ENCODE peak calls at places on chromosomes 12 and 14, in ten cellular contexts. U is NB4; G is SK-MEL-5; P is tibial nerve; C is activated T-cell treated with anti-CD3 and anti-CD28 coated beads for 1 hour; J is occipital lobe; Z is effector CD4-positive, alpha-beta T cell; A is GM10248; T is ascending aorta; W is left colon. F is an unnamed sample.
A peak's percentile ranks its signal among the peaks of the same experiment; 100 is the strongest.

GRCh38 chr12:14834502-14834901 is 8.8 kb downstream of the ART4 start:
- DNase-seq in U (no peak), G (peak; percentile 26), P (no peak), C (no peak), J (no peak), Z (no peak), A (no peak), T (no peak), W (no peak), F (no peak)

GRCh38 chr12:26961803-26962202 is 23.5 kb downstream of the FGFR1OP2 start:
- DNase-seq in U (no peak), G (no peak), P (no peak), C (no peak), J (no peak), Z (no peak), A (no peak), T (no peak), W (no peak), F (no peak)

GRCh38 chr12:51392556-51393237 is 1.5 kb upstream of the GALNT6 start:
- DNase-seq in U (no peak), G (no peak), P (no peak), C (no peak), J (no peak), Z (no peak), A (peak; percentile 69), T (no peak), W (no peak), F (peak; percentile 33)

GRCh38 chr12:95002754-95003153 is 743 bp downstream of the NDUFA12 start:
- DNase-seq in U (no peak), G (no peak), P (no peak), C (no peak), J (no peak), Z (no peak), A (no peak), T (no peak), W (no peak), F (no peak)

GRCh38 chr12:65826513-65827171 is 2.4 kb downstream of the HMGA2 start:
- DNase-seq in U (peak; percentile 11), G (no peak), P (no peak), C (no peak), J (no peak), Z (no peak), A (no peak), T (no peak), W (no peak), F (no peak)

GRCh38 chr14:26402126-26402525 is 195.7 kb downstream of the NOVA1 start:
- DNase-seq in U (no peak), G (no peak), P (no peak), C (no peak), J (no peak), Z (no peak), A (no peak), T (no peak), W (no peak), F (no peak)

GRCh38 chr12:55730447-55730820 is 1.6 kb upstream of the CD63 start:
- DNase-seq in U (no peak), G (no peak), P (no peak), C (no peak), J (no peak), Z (no peak), A (no peak), T (no peak), W (no peak), F (no peak)

GRCh38 chr14:58166005-58166983 is 14.3 kb upstream of the ARMH4 start:
- DNase-seq in U (peak; percentile 73), G (peak; percentile 82), P (peak; percentile 83), C (peak; percentile 71), J (peak; percentile 54), Z (peak; percentile 65), A (peak; percentile 69), T (peak; percentile 90), W (peak; percentile 63), F (peak; percentile 64)

GRCh38 chr12:51326762-51327439 is 2.9 kb upstream of the BIN2 start:
- DNase-seq in U (peak; percentile 99), G (peak; percentile 30), P (no peak), C (no peak), J (no peak), Z (no peak), A (peak; percentile 68), T (no peak), W (no peak), F (no peak)

GRCh38 chr12:69688496-69689427 is 10.3 kb downstream of the BEST3 start:
- DNase-seq in U (peak; percentile 84), G (peak; percentile 51), P (no peak), C (peak; percentile 9), J (no peak), Z (no peak), A (no peak), T (peak; percentile 86), W (peak; percentile 24), F (no peak)

GRCh38 chr12:128365831-128366231 is 98.9 kb downstream of the TMEM132C start:
- DNase-seq in U (peak; percentile 12), G (no peak), P (no peak), C (no peak), J (peak; percentile 49), Z (no peak), A (no peak), T (no peak), W (no peak), F (no peak)

GRCh38 chr12:58919271-58920101 is 818 bp downstream of the LRIG3 start:
- DNase-seq in U (no peak), G (peak; percentile 53), P (peak; percentile 23), C (no peak), J (no peak), Z (no peak), A (peak; percentile 42), T (peak; percentile 67), W (peak; percentile 41), F (no peak)

GRCh38 chr14:98926151-98926550 is 345.8 kb downstream of the BCL11B start:
- DNase-seq in U (no peak), G (no peak), P (no peak), C (peak; percentile 17), J (no peak), Z (no peak), A (no peak), T (no peak), W (no peak), F (peak; percentile 39)

GRCh38 chr14:65228436-65228835 is 126.1 kb upstream of the MAX start:
- DNase-seq in U (no peak), G (no peak), P (no peak), C (no peak), J (no peak), Z (no peak), A (peak; percentile 74), T (no peak), W (no peak), F (no peak)

GRCh38 chr14:69300601-69301221 is 40.8 kb downstream of the GALNT16 start:
- DNase-seq in U (no peak), G (no peak), P (no peak), C (no peak), J (no peak), Z (no peak), A (no peak), T (peak; percentile 61), W (no peak), F (no peak)

GRCh38 chr14:51610766-51611165 is 40.9 kb upstream of the FRMD6 start:
- DNase-seq in U (no peak), G (no peak), P (no peak), C (no peak), J (no peak), Z (no peak), A (no peak), T (no peak), W (no peak), F (no peak)

GRCh38 chr12:29769162-29769820 is 14.5 kb downstream of the TMTC1 start:
- DNase-seq in U (no peak), G (no peak), P (no peak), C (no peak), J (no peak), Z (no peak), A (no peak), T (peak; percentile 70), W (no peak), F (no peak)

GRCh38 chr12:475286-475685 is 15.5 kb downstream of the B4GALNT3 start:
- DNase-seq in U (no peak), G (no peak), P (no peak), C (no peak), J (no peak), Z (no peak), A (no peak), T (peak; percentile 53), W (no peak), F (no peak)

GRCh38 chr14:100532916-100533630 is 54.1 kb downstream of the BEGAIN start:
- DNase-seq in U (peak; percentile 88), G (no peak), P (peak; percentile 60), C (no peak), J (no peak), Z (no peak), A (no peak), T (peak; percentile 60), W (peak; percentile 27), F (no peak)

GRCh38 chr14:61342486-61342885 is 21.1 kb downstream of the PRKCH start:
- DNase-seq in U (no peak), G (no peak), P (no peak), C (peak; percentile 65), J (no peak), Z (peak; percentile 77), A (no peak), T (no peak), W (no peak), F (peak; percentile 48)

GRCh38 chr12:10715491-10715890 is 7.6 kb downstream of the YBX3 start:
- DNase-seq in U (no peak), G (no peak), P (no peak), C (no peak), J (no peak), Z (no peak), A (no peak), T (no peak), W (no peak), F (peak; percentile 30)

GRCh38 chr12:57452181-57452936 is 2.7 kb upstream of the INHBE start:
- DNase-seq in U (peak; percentile 39), G (no peak), P (no peak), C (no peak), J (peak; percentile 73), Z (no peak), A (peak; percentile 39), T (peak; percentile 88), W (no peak), F (no peak)

GRCh38 chr12:51960890-51961289 is 9.4 kb downstream of the ACVR1B start:
- DNase-seq in U (no peak), G (no peak), P (no peak), C (no peak), J (no peak), Z (no peak), A (no peak), T (no peak), W (no peak), F (no peak)

GRCh38 chr12:3186546-3187237 is 109.5 kb downstream of the TSPAN9 start:
- DNase-seq in U (no peak), G (no peak), P (no peak), C (no peak), J (no peak), Z (no peak), A (peak; percentile 66), T (no peak), W (no peak), F (no peak)

GRCh38 chr12:125263385-125263784 is 198.2 kb downstream of the AACS start:
- DNase-seq in U (peak; percentile 27), G (no peak), P (no peak), C (no peak), J (no peak), Z (no peak), A (no peak), T (no peak), W (no peak), F (no peak)

GRCh38 chr12:115320451-115320850 is 636.5 kb upstream of the TBX3 start:
- DNase-seq in U (no peak), G (no peak), P (no peak), C (no peak), J (no peak), Z (no peak), A (no peak), T (no peak), W (no peak), F (no peak)

GRCh38 chr14:65321370-65321875 is 91.1 kb upstream of the FUT8 start:
- DNase-seq in U (peak; percentile 75), G (peak; percentile 3), P (no peak), C (no peak), J (no peak), Z (no peak), A (no peak), T (no peak), W (no peak), F (no peak)

GRCh38 chr14:95564060-95564459 is 29.2 kb downstream of the GLRX5 start:
- DNase-seq in U (no peak), G (no peak), P (no peak), C (no peak), J (no peak), Z (no peak), A (no peak), T (no peak), W (no peak), F (no peak)